ENCODE peak calls at places on chromosomes 12 and 14, in five cellular contexts. V is BJ, K is neural progenitor cell, B is fibroblast of lung, Y is endothelial cell. N is an unnamed sample.

GRCh38 chr14:91947196-91948184 is at the start of gene FBLN5:
- DNase-seq in V (peak; percentile 82), K (peak; percentile 82), B (peak; percentile 88), Y (peak; percentile 40), N (peak; percentile 73)

GRCh38 chr12:12608557-12608957 is 3.1 kb upstream of the CREBL2 start:
- DNase-seq in V (no peak), K (no peak), B (peak; percentile 8), Y (no peak), N (no peak)

GRCh38 chr12:91667698-91668097 is 477.9 kb downstream of the BTG1 start:
- DNase-seq in V (no peak), K (no peak), B (no peak), Y (no peak), N (no peak)

GRCh38 chr12:1053690-1054089 is 62.7 kb downstream of the ERC1 start:
- DNase-seq in V (no peak), K (no peak), B (no peak), Y (no peak), N (no peak)

GRCh38 chr12:49673446-49674317 is 33.5 kb downstream of the FMNL3 start:
- DNase-seq in V (peak; percentile 73), K (peak; percentile 93), B (peak; percentile 97), Y (peak; percentile 79), N (peak; percentile 76)

GRCh38 chr12:101935769-101936741 is 58.7 kb downstream of the DRAM1 start:
- DNase-seq in V (peak; percentile 90), K (no peak), B (peak; percentile 97), Y (no peak), N (peak; percentile 90)

GRCh38 chr14:103734081-103734888 is 18.7 kb downstream of the ZFYVE21 start:
- DNase-seq in V (no peak), K (no peak), B (no peak), Y (no peak), N (no peak)

GRCh38 chr12:31470462-31470861 is 120.5 kb downstream of the DENND5B start:
- DNase-seq in V (no peak), K (no peak), B (no peak), Y (no peak), N (no peak)

GRCh38 chr12:45863332-45863731 is 127.0 kb downstream of the SCAF11 start:
- DNase-seq in V (no peak), K (no peak), B (no peak), Y (no peak), N (no peak)

GRCh38 chr12:40054554-40055226 is 51.2 kb downstream of the SLC2A13 start:
- DNase-seq in V (peak; percentile 6), K (no peak), B (peak; percentile 79), Y (no peak), N (no peak)

GRCh38 chr14:55240526-55241178 is 30.6 kb upstream of the FBXO34 start:
- DNase-seq in V (no peak), K (peak; percentile 73), B (peak; percentile 63), Y (peak; percentile 42), N (no peak)

DNA sequence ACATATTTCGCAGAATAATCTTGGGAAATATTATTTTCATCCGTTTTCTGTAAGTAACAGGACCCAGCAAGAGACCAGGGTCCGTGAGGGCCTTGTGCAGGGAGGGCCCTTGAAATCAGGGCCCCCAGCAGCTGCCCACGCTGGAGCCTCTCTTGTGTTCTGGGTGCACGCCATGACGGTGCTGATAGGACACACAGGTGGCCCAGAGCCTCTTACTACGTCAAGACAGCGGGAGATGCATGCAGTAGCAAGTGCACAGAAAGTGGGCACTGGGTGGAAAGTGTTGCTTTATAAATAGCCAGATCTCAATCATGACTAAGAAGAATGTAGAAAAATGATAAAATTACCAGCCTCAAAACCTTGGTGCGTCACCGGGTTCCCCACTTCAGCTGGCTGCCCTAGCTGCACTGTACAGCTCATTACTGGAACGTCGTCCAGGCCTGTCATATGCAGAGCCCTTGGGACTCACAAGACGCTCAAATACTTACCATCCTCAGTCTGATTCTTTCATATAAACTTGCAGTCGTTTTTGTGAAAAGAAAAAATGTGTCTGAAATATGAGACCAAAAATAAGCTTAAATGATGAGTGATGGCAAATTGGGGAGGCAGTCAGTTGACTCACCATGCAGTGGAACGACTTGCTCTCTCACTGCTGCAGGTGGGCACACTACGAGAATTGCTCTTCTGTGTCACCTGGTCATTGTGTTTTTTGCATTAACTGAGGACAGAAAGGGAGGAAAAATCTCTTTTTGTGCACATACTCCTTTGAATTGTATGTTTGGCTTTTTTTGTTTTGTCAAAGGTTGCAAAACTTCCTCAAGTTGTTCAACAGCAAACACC is 68.2 kb downstream of the DDX51 start:
- DNase-seq in V (no peak), K (no peak), B (no peak), Y (no peak), N (no peak)
- TF ChIP-seq CTCF in V (no peak), K (no peak), B (no peak), Y (no peak), N (no peak)

DNA sequence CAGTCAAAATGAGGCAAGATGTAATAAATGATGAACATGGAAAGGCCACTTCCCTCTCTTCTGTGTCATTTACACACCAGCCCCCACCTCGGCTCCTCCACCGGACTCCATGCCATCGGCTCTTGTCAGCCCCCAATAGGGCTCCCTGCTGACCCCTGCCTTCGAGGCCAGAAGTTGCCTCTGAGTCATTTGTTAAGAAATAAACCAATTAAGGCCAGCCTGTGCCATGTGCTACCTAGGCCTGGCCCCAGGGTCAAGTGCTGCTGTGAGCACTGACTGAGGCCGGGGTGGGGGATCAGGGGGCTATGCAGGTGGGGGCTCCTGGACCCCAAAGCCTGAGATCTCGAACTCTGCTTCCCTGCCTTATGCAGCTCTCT is 53.2 kb downstream of the TESC start:
- DNase-seq in V (no peak), K (peak; percentile 70), B (no peak), Y (no peak), N (no peak)
- TF ChIP-seq CTCF in V (no peak), K (peak; percentile 45), B (no peak), Y (no peak), N (no peak)

DNA sequence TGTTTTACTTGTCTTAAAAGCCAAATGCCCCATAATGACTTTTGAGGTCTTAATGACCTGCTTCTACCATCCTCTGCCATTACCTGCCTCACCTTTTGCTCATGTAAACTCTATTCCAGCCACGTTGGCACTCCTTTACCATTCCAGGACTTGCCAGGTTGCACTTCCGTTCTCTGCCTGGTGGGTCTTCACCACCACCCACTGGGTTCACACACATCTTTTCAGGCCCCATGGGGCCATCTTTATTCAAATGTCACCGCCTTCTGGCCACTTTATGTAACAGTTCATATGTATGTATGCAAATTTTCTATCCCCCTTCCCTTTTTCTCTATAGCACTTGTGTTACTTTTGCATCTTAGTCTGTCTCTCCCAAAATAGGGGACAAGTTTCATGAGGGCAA is 57.7 kb downstream of the ATP2A2 start:
- DNase-seq in V (no peak), K (no peak), B (no peak), Y (no peak), N (no peak)
- TF ChIP-seq CTCF in V (no peak), K (peak; percentile 7), B (peak; percentile 15), Y (no peak), N (no peak)

DNA sequence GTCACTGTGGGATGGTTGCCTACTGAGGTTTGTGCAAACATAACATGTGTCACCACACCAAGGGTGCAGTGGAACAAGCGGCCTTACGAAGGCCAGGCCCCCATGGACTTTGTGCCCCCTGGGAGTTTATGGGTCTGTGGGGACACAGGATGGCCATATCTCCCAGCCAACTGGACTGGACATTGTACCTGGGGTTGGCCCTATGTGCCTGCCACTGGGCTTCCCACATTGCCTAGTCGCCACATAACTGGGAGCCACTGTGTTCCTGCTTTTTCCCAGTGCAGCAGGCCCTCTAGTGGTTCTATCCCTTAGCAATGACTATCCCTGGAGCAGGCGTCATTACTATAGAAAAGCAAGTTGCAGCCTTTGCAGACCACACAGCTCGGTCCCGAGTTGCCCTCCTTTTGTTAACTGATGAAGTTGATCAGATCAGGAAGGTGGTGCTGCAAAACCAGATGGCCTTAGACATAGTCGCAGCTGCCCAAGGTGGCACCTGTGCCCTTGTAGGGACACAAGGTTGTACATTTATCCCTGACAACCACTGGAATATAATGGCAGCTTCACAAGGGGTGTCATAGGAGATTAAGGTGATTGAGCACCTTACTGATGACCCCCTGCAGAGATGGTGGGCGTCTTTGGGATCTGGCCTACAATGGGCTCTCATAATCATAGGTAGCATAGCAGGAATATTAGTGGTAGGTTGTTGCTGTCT is 15.2 kb upstream of the RNASE12 start:
- DNase-seq in V (no peak), K (peak; percentile 78), B (no peak), Y (peak; percentile 57), N (no peak)
- TF ChIP-seq CTCF in V (peak; percentile 53), K (peak; percentile 77), B (peak; percentile 51), Y (peak; percentile 21), N (peak; percentile 58)

GRCh38 chr12:52413787-52414345 is 7.7 kb upstream of the KRT82 start:
- DNase-seq in V (no peak), K (no peak), B (no peak), Y (no peak), N (no peak)
- TF ChIP-seq CTCF in V (no peak), K (peak; percentile 30), B (no peak), Y (no peak), N (no peak)

DNA sequence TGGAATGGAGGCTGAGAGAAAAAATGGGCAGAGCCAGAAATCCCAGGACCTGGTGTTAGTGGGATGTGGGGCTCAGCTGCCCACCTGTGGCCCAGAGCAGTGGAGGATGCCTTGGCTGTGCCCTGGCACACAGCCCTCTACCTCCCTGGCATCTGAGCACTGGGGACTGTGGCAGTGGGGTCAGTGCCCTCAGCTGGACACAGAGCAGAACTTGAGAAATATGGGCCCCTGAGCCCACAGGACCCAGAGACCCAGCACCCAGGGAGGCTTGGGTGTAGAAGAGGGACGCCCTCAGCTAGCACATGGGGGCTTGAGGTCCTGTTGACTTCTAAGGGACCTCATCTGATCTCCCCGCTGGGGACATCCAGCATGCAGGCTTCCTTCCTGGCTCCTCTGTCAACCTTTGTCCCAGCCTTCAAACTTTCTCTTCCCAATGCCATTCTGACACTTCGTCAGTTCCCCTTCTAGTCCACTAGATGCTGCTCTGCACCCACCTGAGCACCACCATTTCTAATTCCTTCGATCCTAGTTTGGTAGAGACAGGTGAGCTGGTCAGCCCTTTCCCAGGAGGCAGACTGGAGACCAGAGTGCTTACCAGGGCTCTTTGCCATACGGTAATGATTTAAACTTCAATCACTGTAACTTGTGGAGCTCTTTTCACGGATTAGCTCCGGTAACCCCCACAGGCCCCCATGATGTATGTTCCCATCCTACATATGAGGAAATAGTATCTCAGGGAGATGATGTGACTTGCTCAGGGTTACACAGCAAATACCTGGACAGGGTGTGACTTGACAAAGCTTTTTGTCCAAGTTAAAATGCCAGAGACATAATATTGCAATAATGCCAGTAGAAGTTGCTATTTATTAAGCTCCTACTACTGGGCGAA is 143.7 kb downstream of the ASCL4 start:
- DNase-seq in V (no peak), K (peak; percentile 69), B (peak; percentile 4), Y (peak; percentile 34), N (peak; percentile 3)
- TF ChIP-seq CTCF in V (peak; percentile 55), K (peak; percentile 78), B (peak; percentile 55), Y (peak; percentile 63), N (peak; percentile 70)

GRCh38 chr14:60195179-60195810 is 30.1 kb upstream of the DHRS7 start:
- DNase-seq in V (no peak), K (peak; percentile 14), B (no peak), Y (no peak), N (no peak)
- TF ChIP-seq CTCF in V (no peak), K (peak; percentile 28), B (no peak), Y (no peak), N (no peak)

DNA sequence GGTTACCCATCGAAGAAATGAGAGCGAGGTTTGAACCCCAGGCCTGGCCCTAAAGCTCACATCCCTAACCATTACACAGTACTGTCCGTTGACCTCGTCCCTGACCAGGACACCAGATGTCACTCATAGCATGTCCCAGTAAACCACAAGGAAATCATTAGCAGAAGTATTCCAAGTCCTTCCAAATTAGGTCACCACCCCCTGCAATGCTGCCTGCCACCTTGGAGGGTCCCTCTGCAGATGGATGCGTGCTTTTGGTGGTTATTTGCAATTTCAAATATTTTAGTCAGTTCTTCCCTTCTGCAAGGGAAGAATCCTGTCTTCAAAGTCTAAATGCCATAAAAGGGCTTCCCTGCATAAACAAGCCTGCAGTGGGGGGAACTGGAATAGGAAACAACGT is 71.3 kb downstream of the CLMN start:
- DNase-seq in V (no peak), K (no peak), B (peak; percentile 38), Y (no peak), N (no peak)
- TF ChIP-seq CTCF in V (no peak), K (no peak), B (no peak), Y (no peak), N (no peak)

N was measured in HFF-Myc.